ENCODE peak calls at places on chromosomes 2 and 18, in five cellular contexts. P is SJSA1, Y is left lung, T is right cardiac atrium, J is HAP-1. K is an unnamed sample.

GRCh38 chr18:69250305-69251151 is 150.2 kb upstream of the DOK6 start:
- DNase-seq in P (no peak), Y (no peak), T (no peak), J (no peak), K (no peak)

GRCh38 chr2:151765760-151766159 is 31.5 kb upstream of the NEB start:
- DNase-seq in P (no peak), Y (no peak), T (no peak), J (no peak), K (no peak)

GRCh38 chr2:227864161-227864756 is 7.2 kb upstream of the DAW1 start:
- DNase-seq in P (no peak), Y (no peak), T (no peak), J (no peak), K (no peak)

GRCh38 chr2:184463102-184463865 is 135.0 kb upstream of the ZNF804A start:
- DNase-seq in P (no peak), Y (no peak), T (no peak), J (no peak), K (no peak)

GRCh38 chr2:213017404-213017803 is 134.0 kb downstream of the IKZF2 start:
- DNase-seq in P (no peak), Y (no peak), T (no peak), J (no peak), K (no peak)

GRCh38 chr2:202023198-202023903 is 10.3 kb upstream of the FZD7 start:
- DNase-seq in P (no peak), Y (peak; percentile 73), T (no peak), J (peak; percentile 98), K (no peak)

GRCh38 chr2:16625201-16625729 is 40.4 kb downstream of the CYRIA start:
- DNase-seq in P (no peak), Y (peak; percentile 58), T (no peak), J (no peak), K (no peak)

GRCh38 chr18:50813353-50813752 is 6.5 kb downstream of the MRO start:
- DNase-seq in P (no peak), Y (no peak), T (no peak), J (no peak), K (no peak)

GRCh38 chr2:8574196-8575010 is 107.5 kb upstream of the ID2 start:
- DNase-seq in P (peak; percentile 28), Y (no peak), T (no peak), J (no peak), K (peak; percentile 50)

GRCh38 chr2:48532824-48533223 is 2.9 kb downstream of the STON1 start:
- DNase-seq in P (no peak), Y (no peak), T (no peak), J (no peak), K (no peak)

GRCh38 chr2:11079131-11079824 is 76.0 kb upstream of the SLC66A3 start:
- DNase-seq in P (no peak), Y (no peak), T (no peak), J (no peak), K (peak; percentile 16)

DNA sequence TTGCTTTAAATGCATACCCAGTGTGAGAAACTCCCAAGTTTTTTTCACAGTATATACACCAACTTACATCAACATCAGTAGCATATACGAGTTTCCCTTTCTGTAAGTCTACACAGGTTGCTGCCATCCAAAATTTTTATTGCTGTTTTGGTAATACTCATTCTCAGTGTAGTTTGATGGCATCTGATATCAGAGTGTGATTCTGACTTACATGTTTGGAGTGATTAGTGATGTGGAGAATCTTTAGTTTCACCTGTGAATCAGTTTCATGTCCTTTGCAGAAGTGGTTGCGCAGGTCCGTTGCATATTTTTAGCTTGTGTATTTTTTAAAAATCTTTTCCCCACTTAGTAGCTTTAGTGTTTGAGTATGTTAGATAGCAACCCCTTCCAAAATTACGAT is 50.1 kb downstream of the CCDC74A start:
- DNase-seq in P (no peak), Y (no peak), T (no peak), J (no peak), K (no peak)
- H3K27me3 ChIP-seq in P (peaks cover 10% of the 10 kb centered on the region), Y (no peaks in the 10 kb centered on the region), T (no peaks in the 10 kb centered on the region), J (peaks cover 3% of the 10 kb centered on the region), K (no peaks in the 10 kb centered on the region)

GRCh38 chr2:96878796-96879544 is 9.1 kb upstream of the SEMA4C start:
- DNase-seq in P (no peak), Y (no peak), T (no peak), J (no peak), K (no peak)
- H3K27me3 ChIP-seq in P (no peaks in the 10 kb centered on the region), Y (no peaks in the 10 kb centered on the region), T (no peaks in the 10 kb centered on the region), J (no peaks in the 10 kb centered on the region), K (no peaks in the 10 kb centered on the region)

DNA sequence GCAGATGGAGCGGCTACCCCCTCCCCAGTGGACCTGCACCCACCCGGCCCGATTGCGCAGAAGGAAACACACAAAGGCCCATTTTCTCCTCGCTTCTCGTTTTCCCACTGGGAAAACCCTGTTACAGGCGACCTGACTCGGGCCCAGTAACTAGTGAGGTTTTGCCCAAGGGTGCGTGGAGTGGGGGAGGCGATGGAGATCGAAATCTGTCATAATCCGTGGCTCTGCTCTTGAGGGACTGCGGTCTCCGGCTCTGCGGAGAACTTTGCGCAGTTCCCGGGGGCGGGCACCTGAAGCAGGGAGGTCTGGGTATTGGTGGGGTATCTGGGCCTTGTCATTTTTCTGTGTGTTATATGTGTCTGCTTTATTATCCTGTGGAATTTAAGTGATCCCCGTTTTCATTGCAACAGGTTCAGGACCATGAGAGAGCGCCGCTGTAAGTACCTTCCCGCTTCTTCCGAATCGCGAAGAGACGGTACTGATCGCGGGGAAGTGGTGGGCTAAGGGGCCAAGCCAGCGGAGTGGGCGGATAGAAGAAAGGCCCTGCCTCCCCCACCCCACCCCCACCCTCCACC is 4.0 kb upstream of the HOXD4 start:
- DNase-seq in P (no peak), Y (no peak), T (no peak), J (no peak), K (no peak)
- H3K27me3 ChIP-seq in P (no peaks in the 10 kb centered on the region), Y (peaks cover 77% of the 10 kb centered on the region), T (peaks cover 8% of the 10 kb centered on the region), J (no peaks in the 10 kb centered on the region), K (no peaks in the 10 kb centered on the region)

GRCh38 chr2:29363111-29363510 is 247.9 kb downstream of the CLIP4 start:
- DNase-seq in P (no peak), Y (no peak), T (no peak), J (no peak), K (no peak)
- H3K27me3 ChIP-seq in P (peaks cover 9% of the 10 kb centered on the region), Y (no peaks in the 10 kb centered on the region), T (no peaks in the 10 kb centered on the region), J (no peaks in the 10 kb centered on the region), K (no peaks in the 10 kb centered on the region)

GRCh38 chr2:95030496-95030895 is 5.0 kb downstream of the MAL start:
- DNase-seq in P (no peak), Y (no peak), T (no peak), J (no peak), K (no peak)

GRCh38 chr2:95032341-95032740 is 6.8 kb downstream of the MAL start:
- DNase-seq in P (no peak), Y (no peak), T (no peak), J (no peak), K (no peak)

GRCh38 chr2:95031076-95031725 is 5.7 kb downstream of the MAL start:
- DNase-seq in P (no peak), Y (no peak), T (no peak), J (no peak), K (no peak)

GRCh38 chr2:95031726-95032116 is 6.2 kb downstream of the MAL start:
- DNase-seq in P (no peak), Y (no peak), T (no peak), J (no peak), K (no peak)

DNA sequence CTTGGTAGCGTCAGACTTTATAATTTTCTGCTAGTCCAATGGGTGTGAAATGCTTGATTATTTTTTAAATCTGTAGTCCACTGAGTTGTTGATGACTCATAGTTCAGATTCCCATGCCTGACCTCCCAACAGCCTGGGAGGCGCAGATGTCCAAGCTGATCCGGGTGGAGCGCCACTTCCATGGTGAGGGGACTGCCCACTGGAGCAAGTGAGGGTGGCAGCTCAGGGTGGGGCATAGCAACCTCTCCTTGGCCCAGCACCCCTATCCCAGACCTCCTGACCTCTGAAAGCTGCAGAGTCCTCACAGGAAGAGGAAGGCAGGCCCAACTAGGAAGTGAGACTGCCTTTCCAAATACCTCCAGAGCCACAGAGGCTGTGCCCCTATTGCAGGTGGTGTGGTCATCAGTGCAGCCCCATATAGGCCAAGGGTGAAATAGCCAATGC is 4.4 kb downstream of the MAL start:
- DNase-seq in P (no peak), Y (no peak), T (no peak), J (no peak), K (no peak)
- H3K27me3 ChIP-seq in P (peaks cover 27% of the 10 kb centered on the region), Y (peaks cover 26% of the 10 kb centered on the region), T (no peaks in the 10 kb centered on the region), J (peaks cover 29% of the 10 kb centered on the region), K (no peaks in the 10 kb centered on the region)

GRCh38 chr2:130967020-130967495 is 126.2 kb downstream of the FAM168B start:
- DNase-seq in P (no peak), Y (no peak), T (no peak), J (no peak), K (no peak)
- H3K27me3 ChIP-seq in P (peaks cover 30% of the 10 kb centered on the region), Y (peaks cover 32% of the 10 kb centered on the region), T (no peaks in the 10 kb centered on the region), J (peaks cover 11% of the 10 kb centered on the region), K (no peaks in the 10 kb centered on the region)

DNA sequence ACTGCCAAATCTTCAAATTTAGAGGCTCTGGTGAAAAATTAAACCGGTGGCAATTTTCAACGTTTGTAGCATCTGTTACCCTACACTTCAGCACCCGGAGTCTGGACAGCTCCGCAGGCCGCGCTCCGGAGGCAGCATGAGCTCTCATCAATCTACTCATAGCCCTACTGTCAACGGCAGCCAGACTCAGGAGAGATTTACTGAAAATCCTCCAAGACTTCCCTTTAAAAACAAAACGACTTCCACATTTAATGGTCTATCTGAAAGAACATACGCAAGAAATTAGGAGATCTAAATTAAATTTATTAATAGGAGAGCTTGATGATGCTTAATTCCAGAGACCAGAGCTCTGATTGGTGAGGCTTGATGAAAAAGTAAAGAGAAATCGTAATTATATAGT is 968 bp upstream of the ADCYAP1 start:
- DNase-seq in P (no peak), Y (peak; percentile 49), T (peak; percentile 44), J (peak; percentile 18), K (no peak)
- H3K27me3 ChIP-seq in P (peaks cover 56% of the 10 kb centered on the region), Y (peaks cover 67% of the 10 kb centered on the region), T (peaks cover 5% of the 10 kb centered on the region), J (peaks cover 73% of the 10 kb centered on the region), K (peaks cover 43% of the 10 kb centered on the region)